ENCODE peak calls at places on chromosome X, in four cellular contexts. One of them, this sample, is unnamed.

GRCh38 chrX:15468036-15468435 is 25.1 kb downstream of the PIR start:
- DNase-seq in brain microvascular endothelial cell: peak
- DNase-seq in HFF-Myc: no peak
- DNase-seq in GM20000: no peak
- DNase-seq in this sample: no peak

GRCh38 chrX:37370499-37371141 is 21.5 kb downstream of the PRRG1 start:
- DNase-seq in GM20000: no peak
- DNase-seq in HFF-Myc: no peak
- DNase-seq in brain microvascular endothelial cell: no peak
- DNase-seq in this sample: no peak

GRCh38 chrX:153669901-153670731 is 3.5 kb downstream of the PNCK start:
- DNase-seq in brain microvascular endothelial cell: no peak
- DNase-seq in HFF-Myc: no peak
- DNase-seq in GM20000: no peak
- DNase-seq in this sample: no peak

GRCh38 chrX:49838374-49838773 is 9.3 kb downstream of the PAGE4 start:
- DNase-seq in HFF-Myc: no peak
- DNase-seq in brain microvascular endothelial cell: peak
- DNase-seq in GM20000: peak
- DNase-seq in this sample: no peak

GRCh38 chrX:154534526-154535322 is 11.9 kb downstream of the G6PD start:
- DNase-seq in HFF-Myc: no peak
- DNase-seq in GM20000: peak
- DNase-seq in brain microvascular endothelial cell: peak
- DNase-seq in this sample: peak

GRCh38 chrX:107731831-107732502 is 43.6 kb downstream of the TSC22D3 start:
- DNase-seq in GM20000: no peak
- DNase-seq in HFF-Myc: no peak
- DNase-seq in brain microvascular endothelial cell: peak
- DNase-seq in this sample: no peak

GRCh38 chrX:15207384-15207783 is 62.5 kb downstream of the ASB9 start:
- DNase-seq in HFF-Myc: no peak
- DNase-seq in brain microvascular endothelial cell: no peak
- DNase-seq in GM20000: no peak
- DNase-seq in this sample: no peak

GRCh38 chrX:65745992-65746391 is 78.5 kb downstream of the MSN start:
- DNase-seq in brain microvascular endothelial cell: no peak
- DNase-seq in GM20000: no peak
- DNase-seq in HFF-Myc: no peak
- DNase-seq in this sample: no peak

GRCh38 chrX:6681469-6681868 is 146.6 kb upstream of the VCX3A start:
- DNase-seq in HFF-Myc: no peak
- DNase-seq in brain microvascular endothelial cell: no peak
- DNase-seq in GM20000: no peak
- DNase-seq in this sample: no peak

GRCh38 chrX:20315140-20315539 is 48.4 kb upstream of the RPS6KA3 start:
- DNase-seq in brain microvascular endothelial cell: no peak
- DNase-seq in HFF-Myc: no peak
- DNase-seq in GM20000: peak
- DNase-seq in this sample: no peak

GRCh38 chrX:24117288-24117687 is 32.2 kb upstream of the ZFX start:
- DNase-seq in brain microvascular endothelial cell: peak
- DNase-seq in GM20000: no peak
- DNase-seq in HFF-Myc: peak
- DNase-seq in this sample: no peak

GRCh38 chrX:41720125-41720780 is 3.7 kb upstream of the GPR82 start:
- DNase-seq in brain microvascular endothelial cell: peak
- DNase-seq in HFF-Myc: no peak
- DNase-seq in GM20000: peak
- DNase-seq in this sample: no peak
- TF ChIP-seq CTCF in brain microvascular endothelial cell: no peak
- TF ChIP-seq CTCF in HFF-Myc: no peak
- TF ChIP-seq CTCF in GM20000: no peak
- TF ChIP-seq CTCF in this sample: no peak

GRCh38 chrX:150363561-150364346 is 637 bp downstream of the MAMLD1 start:
- DNase-seq in GM20000: no peak
- DNase-seq in HFF-Myc: no peak
- DNase-seq in brain microvascular endothelial cell: no peak
- DNase-seq in this sample: no peak

GRCh38 chrX:150365051-150365952 is 2.2 kb downstream of the MAMLD1 start:
- DNase-seq in HFF-Myc: no peak
- DNase-seq in GM20000: peak
- DNase-seq in brain microvascular endothelial cell: peak
- DNase-seq in this sample: peak

GRCh38 chrX:150364347-150365050 is 1.4 kb downstream of the MAMLD1 start:
- DNase-seq in HFF-Myc: no peak
- DNase-seq in GM20000: peak
- DNase-seq in brain microvascular endothelial cell: no peak
- DNase-seq in this sample: no peak

GRCh38 chrX:150366951-150367545 is 3.9 kb downstream of the MAMLD1 start:
- DNase-seq in brain microvascular endothelial cell: peak
- DNase-seq in GM20000: no peak
- DNase-seq in HFF-Myc: no peak
- DNase-seq in this sample: no peak

GRCh38 chrX:150365953-150366911 is 3.1 kb downstream of the MAMLD1 start:
- DNase-seq in GM20000: no peak
- DNase-seq in HFF-Myc: no peak
- DNase-seq in brain microvascular endothelial cell: peak
- DNase-seq in this sample: no peak
- TF ChIP-seq CTCF in GM20000: no peak
- TF ChIP-seq CTCF in HFF-Myc: peak
- TF ChIP-seq CTCF in brain microvascular endothelial cell: peak
- TF ChIP-seq CTCF in this sample: no peak

DNA sequence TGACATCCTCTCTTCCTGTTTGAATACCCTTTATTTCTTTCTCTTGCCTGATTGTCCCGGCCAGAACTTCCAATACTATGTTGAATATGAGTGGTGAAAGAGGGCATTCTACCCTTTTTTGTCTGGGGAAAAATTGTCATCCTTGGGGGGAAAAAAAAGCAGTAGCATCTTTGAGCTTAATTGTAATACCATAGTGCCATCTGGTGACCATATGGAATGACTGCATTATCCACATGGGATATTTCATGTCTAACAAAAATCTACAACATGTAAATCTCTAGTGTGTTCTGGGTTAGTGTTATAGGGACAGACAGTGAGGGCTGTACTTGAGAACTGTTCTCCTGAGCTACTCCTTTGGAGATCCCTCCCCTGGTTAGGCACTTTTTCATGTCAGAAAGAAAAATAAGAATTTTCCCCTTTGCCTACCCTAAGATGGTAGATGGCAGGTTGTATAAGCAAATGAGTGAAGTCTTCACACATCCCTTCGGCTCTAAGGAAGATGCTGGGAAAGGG is 26.0 kb downstream of the CAPN6 start:
- DNase-seq in GM20000: peak
- DNase-seq in brain microvascular endothelial cell: peak
- DNase-seq in HFF-Myc: no peak
- DNase-seq in this sample: no peak
- TF ChIP-seq CTCF in GM20000: peak
- TF ChIP-seq CTCF in brain microvascular endothelial cell: peak
- TF ChIP-seq CTCF in HFF-Myc: peak
- TF ChIP-seq CTCF in this sample: peak

DNA sequence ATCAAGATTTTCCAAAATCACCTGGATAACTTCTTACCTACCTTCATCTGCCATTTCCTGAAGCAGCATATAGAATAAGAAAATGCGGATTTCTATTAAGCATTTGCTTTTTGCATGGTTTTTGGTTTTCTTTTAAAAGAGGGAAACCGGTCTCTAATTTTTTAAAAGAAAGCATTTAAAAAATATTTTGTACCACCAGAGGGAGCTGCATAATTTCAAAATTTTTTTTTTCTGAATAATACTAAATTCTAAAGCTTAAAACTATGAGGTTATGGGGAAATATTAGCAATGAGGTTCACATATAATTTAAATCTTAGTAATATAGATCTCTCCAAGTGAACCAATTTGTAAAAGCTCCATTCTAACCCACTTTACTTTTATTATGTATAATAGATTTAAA is 137.7 kb upstream of the TENT5D start:
- DNase-seq in brain microvascular endothelial cell: no peak
- DNase-seq in GM20000: no peak
- DNase-seq in HFF-Myc: no peak
- DNase-seq in this sample: no peak
- TF ChIP-seq CTCF in brain microvascular endothelial cell: no peak
- TF ChIP-seq CTCF in GM20000: no peak
- TF ChIP-seq CTCF in HFF-Myc: no peak
- TF ChIP-seq CTCF in this sample: peak

This sample was measured in progenitor cell of endocrine pancreas.